ENCODE peak calls at places on chromosomes 11 and 22, in eight cellular contexts. P is upper lobe of right lung, K is cardiac muscle cell, T is thoracic aorta, L is heart right ventricle, N is fibroblast of lung, S is adrenal gland, H is SK-N-SH. F is an unnamed sample.

GRCh38 chr11:107916671-107917241 is 11.5 kb upstream of the RAB39A start:
- DNase-seq in L (no peak), N (peak; percentile 14), K (peak; percentile 68), P (no peak), T (no peak), S (peak; percentile 16), H (no peak), F (peak; percentile 4)

GRCh38 chr11:64585150-64585549 is 5.9 kb upstream of the SLC22A12 start:
- DNase-seq in P (peak; percentile 6), T (no peak), N (no peak), S (no peak), K (no peak), L (no peak), H (no peak), F (no peak)

GRCh38 chr11:123457187-123457770 is 27.2 kb downstream of the GRAMD1B start:
- DNase-seq in T (no peak), L (no peak), N (no peak), H (no peak), K (no peak), P (no peak), S (no peak), F (no peak)

GRCh38 chr11:74532496-74533246 is 39.1 kb upstream of the LIPT2 start:
- DNase-seq in P (no peak), L (no peak), N (no peak), S (no peak), K (no peak), H (no peak), T (no peak), F (no peak)

GRCh38 chr11:14422052-14422813 is 63.2 kb upstream of the RRAS2 start:
- DNase-seq in N (peak; percentile 99), L (peak; percentile 83), H (peak; percentile 69), S (peak; percentile 67), K (peak; percentile 80), P (peak; percentile 81), T (peak; percentile 63), F (no peak)

GRCh38 chr11:19697721-19698121 is 14.9 kb upstream of the NAV2 start:
- DNase-seq in L (no peak), T (no peak), K (peak; percentile 49), P (no peak), S (no peak), N (no peak), H (no peak), F (no peak)

GRCh38 chr11:40380871-40381270 is 1078.6 kb downstream of the LRRC4C start:
- DNase-seq in P (no peak), L (no peak), K (no peak), N (peak; percentile 41), T (no peak), H (no peak), S (no peak), F (no peak)

GRCh38 chr22:28051787-28052356 is 132.8 kb upstream of the PITPNB start:
- DNase-seq in T (no peak), K (peak; percentile 77), P (peak; percentile 82), H (peak; percentile 44), N (peak; percentile 73), S (peak; percentile 73), L (peak; percentile 72), F (no peak)

GRCh38 chr22:19962246-19962908 is 20.8 kb upstream of the TXNRD2 start:
- DNase-seq in P (peak; percentile 88), S (peak; percentile 76), K (peak; percentile 89), L (peak; percentile 60), T (no peak), N (peak; percentile 76), H (peak; percentile 97), F (peak; percentile 63)

GRCh38 chr11:73391665-73392064 is 15.5 kb downstream of the RELT start:
- DNase-seq in P (no peak), H (no peak), S (no peak), L (no peak), K (no peak), T (no peak), N (no peak), F (no peak)

GRCh38 chr11:8217926-8218325 is 45.8 kb downstream of the LMO1 start:
- DNase-seq in L (no peak), P (no peak), N (no peak), K (no peak), T (no peak), H (no peak), S (no peak), F (no peak)

GRCh38 chr11:8220261-8221024 is 43.2 kb downstream of the LMO1 start:
- DNase-seq in H (no peak), S (no peak), N (no peak), K (no peak), T (no peak), L (no peak), P (no peak), F (no peak)

GRCh38 chr11:8218409-8218808 is 45.3 kb downstream of the LMO1 start:
- DNase-seq in S (no peak), N (no peak), K (no peak), L (no peak), T (no peak), P (no peak), H (no peak), F (no peak)

GRCh38 chr11:8218840-8219239 is 44.8 kb downstream of the LMO1 start:
- DNase-seq in S (no peak), K (no peak), L (no peak), N (no peak), P (no peak), T (no peak), H (no peak), F (no peak)

DNA sequence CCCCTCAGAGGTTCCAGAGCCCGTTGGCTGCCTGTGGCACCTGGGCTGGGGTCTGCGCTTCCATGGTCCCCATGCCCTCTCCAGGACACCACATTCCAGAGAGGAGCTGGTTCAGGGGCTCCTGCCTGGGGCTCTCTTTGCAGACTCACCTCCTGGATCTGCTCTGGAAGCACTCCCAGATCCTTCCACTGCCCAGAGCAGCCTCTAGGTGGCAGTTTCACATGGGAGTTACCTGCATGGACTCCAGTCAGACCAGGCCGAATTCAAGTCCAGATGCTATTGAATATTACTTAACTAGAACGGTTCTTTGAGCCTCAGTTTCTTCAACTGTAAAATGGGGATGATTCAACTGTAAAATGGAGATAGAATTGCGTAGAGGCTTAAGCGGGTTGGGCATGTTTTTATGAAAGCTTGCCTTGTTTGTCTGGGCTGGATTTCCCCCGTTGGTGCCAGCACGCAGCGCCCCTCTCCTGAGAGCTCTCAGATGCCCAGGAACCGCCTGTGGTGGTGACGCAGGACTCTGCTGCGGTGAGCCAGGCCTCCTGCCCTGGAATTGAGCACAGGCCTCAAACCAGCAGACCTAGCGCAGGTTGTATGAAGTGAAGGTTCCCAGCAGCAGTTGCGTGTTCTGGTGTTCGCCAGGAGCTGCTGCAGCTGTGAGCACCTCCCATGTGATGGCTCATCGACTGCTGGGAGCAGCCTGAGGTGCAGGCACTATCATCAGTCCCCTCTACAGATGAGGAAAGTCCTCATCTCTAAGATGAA is 44.2 kb downstream of the LMO1 start:
- DNase-seq in P (no peak), N (peak; percentile 59), L (no peak), T (no peak), S (peak; percentile 55), H (peak; percentile 80), K (peak; percentile 60), F (no peak)
- TF ChIP-seq CTCF in P (peak; percentile 56), N (peak; percentile 49), L (peak; percentile 24), T (no peak), S (peak; percentile 46), H (peak; percentile 75), K (peak; percentile 86), F (peak; percentile 54)

GRCh38 chr11:6273188-6273587 is 13.6 kb downstream of the CCKBR start:
- DNase-seq in K (peak; percentile 49), P (no peak), T (no peak), L (no peak), S (no peak), H (no peak), N (no peak), F (no peak)
- H3K27ac ChIP-seq in K (peak overlapping the region; percentile 74), P (no peak overlapping the region), T (no peak overlapping the region), L (no peak overlapping the region), S (no peak overlapping the region), H (no peak overlapping the region), N (no peak overlapping the region), F (no peak overlapping the region)

GRCh38 chr11:62482753-62483152 is 63.9 kb downstream of the AHNAK start:
- DNase-seq in L (no peak), K (no peak), H (no peak), P (no peak), S (no peak), N (no peak), T (no peak), F (no peak)

GRCh38 chr11:62484352-62484751 is 62.3 kb downstream of the AHNAK start:
- DNase-seq in L (no peak), P (no peak), T (no peak), N (no peak), H (no peak), S (no peak), K (no peak), F (no peak)

GRCh38 chr11:62487698-62488551 is 58.7 kb downstream of the AHNAK start:
- DNase-seq in K (no peak), T (no peak), H (no peak), S (no peak), P (no peak), N (peak; percentile 19), L (no peak), F (no peak)

GRCh38 chr11:62489204-62489603 is 57.4 kb downstream of the AHNAK start:
- DNase-seq in S (no peak), P (no peak), T (no peak), H (no peak), N (peak; percentile 14), L (no peak), K (no peak), F (no peak)

DNA sequence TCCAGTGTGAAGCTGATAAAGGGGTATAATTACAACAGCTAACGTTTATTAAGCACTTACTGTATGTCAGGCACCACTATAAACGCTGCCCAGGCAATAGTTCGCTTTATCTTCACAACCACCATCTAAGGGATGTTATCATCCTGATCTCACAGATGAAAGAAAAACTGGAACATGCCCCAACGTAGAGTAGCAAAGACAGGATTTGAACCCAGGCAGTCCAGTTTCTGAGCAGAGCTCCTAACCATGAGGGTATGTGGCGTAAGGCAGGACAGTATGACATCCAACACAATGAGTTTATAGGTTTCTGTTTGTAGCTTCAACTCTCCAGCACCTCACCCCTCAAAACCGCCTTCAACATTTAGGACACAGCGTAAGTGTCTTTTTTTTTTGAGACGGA is 59.5 kb downstream of the AHNAK start:
- DNase-seq in T (no peak), S (no peak), K (no peak), P (no peak), L (no peak), N (no peak), H (no peak), F (no peak)
- H3K9me3 ChIP-seq in T (no peaks in the 10 kb centered on the region), S (no peaks in the 10 kb centered on the region), K (no peaks in the 10 kb centered on the region), P (no peaks in the 10 kb centered on the region), L (no peaks in the 10 kb centered on the region), N (no peaks in the 10 kb centered on the region), H (no peaks in the 10 kb centered on the region), F (no peaks in the 10 kb centered on the region)

DNA sequence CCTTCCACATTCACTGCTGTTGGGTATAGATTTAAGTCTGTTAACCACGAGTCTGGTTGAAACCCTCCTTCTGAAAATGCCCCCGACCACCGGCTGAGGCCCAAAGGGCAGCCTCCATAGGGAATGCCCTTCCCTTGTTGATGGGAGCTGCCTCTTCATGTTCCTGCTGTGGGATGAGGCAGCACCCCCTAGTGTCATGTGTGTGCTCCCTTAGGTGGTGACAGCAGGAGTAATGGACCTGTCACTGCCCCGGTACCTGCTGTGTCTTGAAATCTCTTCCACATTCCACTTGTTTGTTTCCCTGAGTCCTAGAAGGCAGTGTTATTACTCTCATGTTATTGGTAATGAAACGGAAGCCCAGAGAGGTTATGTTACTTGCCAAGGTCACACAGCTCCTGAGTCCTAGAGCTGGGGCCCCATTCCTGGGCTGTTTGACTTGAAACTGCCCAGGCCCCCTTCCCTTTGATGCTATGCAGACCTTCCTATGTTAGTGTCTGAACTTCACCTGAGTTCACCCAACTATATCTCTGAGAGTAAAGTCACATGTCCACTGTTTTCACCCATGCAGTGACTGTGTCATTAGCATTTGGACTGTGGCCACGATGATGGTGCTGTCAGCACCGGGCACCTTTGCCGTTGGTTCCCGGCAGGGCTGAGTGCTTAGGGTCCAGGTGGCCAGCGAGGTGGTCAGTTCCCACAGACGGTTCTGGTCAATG is 234.3 kb downstream of the TBC1D22A start:
- DNase-seq in S (no peak), P (no peak), K (no peak), H (peak; percentile 56), T (no peak), N (no peak), L (no peak), F (no peak)
- TF ChIP-seq CTCF in S (no peak), P (no peak), K (no peak), H (no peak), T (no peak), N (no peak), L (no peak), F (no peak)